ENCODE peak calls at places on chromosome 21, in six cellular contexts. E, V, D, Q, F and Y are unnamed samples.

GRCh38 chr21:39153373-39153772 is 29.9 kb downstream of the PSMG1 start:
- DNase-seq in E (peak; percentile 10), V (peak; percentile 24), D (no peak), Q (no peak), F (no peak), Y (no peak)

GRCh38 chr21:31455506-31455905 is 111.4 kb upstream of the TIAM1 start:
- DNase-seq in E (no peak), V (no peak), D (no peak), Q (no peak), F (no peak), Y (no peak)

GRCh38 chr21:44935533-44935927 is 4.3 kb upstream of the SLX9 start:
- DNase-seq in E (no peak), V (no peak), D (no peak), Q (no peak), F (no peak), Y (no peak)

GRCh38 chr21:38260426-38260825 is 3.6 kb downstream of the KCNJ15 start:
- DNase-seq in E (no peak), V (no peak), D (no peak), Q (no peak), F (no peak), Y (no peak)

GRCh38 chr21:45263534-45263933 is 24.2 kb downstream of the POFUT2 start:
- DNase-seq in E (no peak), V (no peak), D (no peak), Q (no peak), F (no peak), Y (no peak)

GRCh38 chr21:33069645-33069993 is 322 bp upstream of the OLIG1 start:
- DNase-seq in E (no peak), V (no peak), D (no peak), Q (no peak), F (no peak), Y (no peak)

GRCh38 chr21:17925900-17926299 is 106.7 kb upstream of the C21orf91 start:
- DNase-seq in E (no peak), V (peak; percentile 21), D (no peak), Q (no peak), F (no peak), Y (no peak)

GRCh38 chr21:27759091-27759659 is 792.3 kb upstream of the ADAMTS5 start:
- DNase-seq in E (no peak), V (no peak), D (no peak), Q (no peak), F (no peak), Y (no peak)

GRCh38 chr21:21084179-21084578 is 86.0 kb downstream of the NCAM2 start:
- DNase-seq in E (no peak), V (no peak), D (no peak), Q (no peak), F (no peak), Y (no peak)

GRCh38 chr21:41171210-41171609 is 3.2 kb downstream of the BACE2 start:
- DNase-seq in E (no peak), V (no peak), D (no peak), Q (peak; percentile 17), F (peak; percentile 30), Y (peak; percentile 84)

GRCh38 chr21:33640697-33641338 is 723 bp downstream of the CRYZL1 start:
- DNase-seq in E (peak; percentile 14), V (peak; percentile 13), D (no peak), Q (no peak), F (peak; percentile 19), Y (no peak)

GRCh38 chr21:44456207-44456914 is 1.1 kb downstream of the LRRC3 start:
- DNase-seq in E (no peak), V (no peak), D (no peak), Q (no peak), F (no peak), Y (no peak)

GRCh38 chr21:39263372-39263771 is 50.1 kb downstream of the BRWD1 start:
- DNase-seq in E (no peak), V (no peak), D (no peak), Q (no peak), F (no peak), Y (no peak)

GRCh38 chr21:45001134-45002095 is 61.6 kb downstream of the SLX9 start:
- DNase-seq in E (peak; percentile 20), V (no peak), D (peak; percentile 92), Q (no peak), F (no peak), Y (no peak)

GRCh38 chr21:31555741-31556191 is 103.7 kb upstream of the SOD1 start:
- DNase-seq in E (no peak), V (no peak), D (no peak), Q (no peak), F (no peak), Y (no peak)

GRCh38 chr21:41671859-41672542 is 94.9 kb downstream of the RIPK4 start:
- DNase-seq in E (no peak), V (no peak), D (no peak), Q (no peak), F (no peak), Y (no peak)

GRCh38 chr21:41217656-41218380 is 49.9 kb downstream of the BACE2 start:
- DNase-seq in E (no peak), V (no peak), D (no peak), Q (no peak), F (no peak), Y (no peak)

GRCh38 chr21:29499734-29500343 is 201.1 kb downstream of the BACH1 start:
- DNase-seq in E (peak; percentile 51), V (no peak), D (peak; percentile 34), Q (no peak), F (no peak), Y (no peak)

DNA sequence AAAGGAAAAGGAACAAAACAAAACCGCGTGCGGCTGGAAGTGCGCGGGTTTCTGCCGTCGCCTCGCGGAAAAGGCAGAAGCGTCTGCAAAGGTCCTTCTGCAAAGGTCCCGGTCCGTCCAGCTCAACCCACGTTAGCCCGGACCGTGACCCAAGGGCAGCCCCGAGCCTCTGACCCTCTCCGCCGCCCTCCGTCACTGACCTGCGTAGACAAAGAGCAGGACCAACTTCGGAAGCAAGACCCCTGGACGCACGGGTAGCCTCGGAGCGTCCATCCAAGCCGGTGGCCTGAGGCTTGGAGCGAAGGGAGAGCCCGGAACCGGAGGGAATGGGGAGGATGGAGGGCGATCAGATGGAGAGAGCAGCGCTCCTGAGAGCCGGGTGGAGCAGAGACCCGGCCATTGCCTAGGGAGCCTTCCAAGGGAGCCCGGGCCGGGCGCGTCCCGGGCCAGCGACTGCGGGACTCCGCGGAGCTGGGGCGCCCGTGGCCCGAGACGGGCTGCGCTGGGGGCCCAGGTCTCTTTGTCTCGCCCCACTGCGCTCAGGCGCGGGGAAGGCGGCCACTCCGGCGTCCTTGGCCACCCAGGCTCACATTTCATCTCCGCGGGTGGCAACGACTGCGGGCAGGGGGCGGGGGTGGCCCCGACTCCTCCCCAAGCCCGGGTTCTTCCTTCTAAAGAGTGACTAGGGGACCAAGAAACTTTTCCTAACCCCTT is at the start of gene CYYR1:
- DNase-seq in E (no peak), V (peak; percentile 70), D (peak; percentile 60), Q (no peak), F (no peak), Y (no peak)
- H3K27ac ChIP-seq in E (no peak within 1 kb of the TSS), V (no peak within 1 kb of the TSS), D (peak within 1 kb of the TSS; percentile 90), Q (no peak within 1 kb of the TSS), F (peak within 1 kb of the TSS; percentile 66), Y (no peak within 1 kb of the TSS)

DNA sequence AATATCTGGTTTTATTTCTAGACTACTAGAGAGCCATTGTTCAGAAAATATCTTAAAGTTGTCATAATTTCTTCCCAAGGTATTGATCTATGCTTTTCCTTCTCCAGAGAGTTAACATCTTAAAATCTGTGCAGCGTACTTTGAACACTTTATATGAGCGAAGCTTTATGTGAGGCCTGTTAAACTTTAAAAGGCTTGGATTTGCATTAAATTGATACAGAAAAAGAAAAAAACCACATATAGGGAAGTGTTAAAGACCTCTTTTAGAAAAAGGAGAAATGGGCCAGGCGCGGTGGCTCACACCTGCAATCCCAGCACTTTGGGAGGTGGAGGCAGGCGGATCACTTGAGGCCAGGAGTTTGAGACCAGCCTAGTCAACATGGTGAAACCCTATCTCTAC is 59.2 kb upstream of the MORC3 start:
- DNase-seq in E (no peak), V (no peak), D (no peak), Q (no peak), F (no peak), Y (no peak)
- TF ChIP-seq CTCF in E (no peak), V (no peak), D (no peak), Q (no peak), F (no peak), Y (no peak)

DNA sequence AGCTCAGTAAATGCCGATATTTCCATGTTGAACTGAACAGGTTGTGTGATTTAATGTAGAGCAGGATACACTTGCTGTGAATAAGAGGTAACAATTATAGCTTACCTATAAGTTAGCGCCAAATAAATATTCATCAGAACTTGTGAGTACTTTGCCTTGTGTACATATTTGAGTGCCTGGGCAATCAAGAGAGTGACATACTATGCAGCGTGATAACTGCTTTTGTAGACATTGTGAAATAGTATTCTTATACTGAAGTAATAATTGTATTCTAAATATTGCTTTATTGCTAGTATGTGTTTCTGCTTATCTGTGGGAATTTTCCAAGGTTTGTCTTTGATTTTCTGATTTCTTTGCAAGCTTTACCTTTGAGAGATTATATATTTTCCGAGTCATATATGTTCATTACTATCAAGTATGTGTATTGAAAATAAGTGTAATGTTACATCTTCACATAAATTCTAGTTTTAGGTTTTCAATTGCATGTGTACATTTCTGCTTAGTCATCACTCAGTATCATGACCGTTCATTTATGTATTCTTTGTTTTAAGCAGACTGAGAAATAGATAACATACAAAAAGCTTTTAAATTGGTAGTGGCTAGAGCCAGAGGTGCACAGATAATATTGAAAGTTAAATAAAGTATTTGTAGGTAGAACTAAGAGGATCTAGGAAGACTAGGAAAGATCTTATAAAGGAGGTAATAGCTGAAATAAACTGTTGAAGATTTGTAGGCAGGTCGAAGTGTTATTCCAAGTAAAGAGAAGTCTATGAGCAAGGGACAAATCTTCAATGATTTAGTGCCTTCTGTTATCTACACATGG is 19.5 kb downstream of the USP25 start:
- DNase-seq in E (no peak), V (no peak), D (no peak), Q (no peak), F (no peak), Y (no peak)
- H3K27ac ChIP-seq in E (peak overlapping the region; percentile 91), V (no peak overlapping the region), D (no peak overlapping the region), Q (no peak overlapping the region), F (no peak overlapping the region), Y (no peak overlapping the region)

GRCh38 chr21:43313939-43314405 is 113.0 kb downstream of the SIK1 start:
- DNase-seq in E (no peak), V (no peak), D (no peak), Q (no peak), F (no peak), Y (no peak)

GRCh38 chr21:43316156-43316845 is 110.6 kb downstream of the SIK1 start:
- DNase-seq in E (no peak), V (no peak), D (no peak), Q (no peak), F (no peak), Y (no peak)

GRCh38 chr21:43317254-43317748 is 109.6 kb downstream of the SIK1 start:
- DNase-seq in E (no peak), V (no peak), D (no peak), Q (no peak), F (no peak), Y (no peak)

GRCh38 chr21:43313221-43313938 is 113.6 kb downstream of the SIK1 start:
- DNase-seq in E (no peak), V (no peak), D (no peak), Q (no peak), F (no peak), Y (no peak)

GRCh38 chr21:43315244-43316137 is 111.4 kb downstream of the SIK1 start:
- DNase-seq in E (no peak), V (no peak), D (no peak), Q (no peak), F (no peak), Y (no peak)
- TF ChIP-seq CTCF in E (no peak), V (peak; percentile 13), D (no peak), Q (no peak), F (no peak), Y (no peak)